ENCODE peak calls at places on chromosome 2, in ten cellular contexts. R is ovary, V is uterus, X is sigmoid colon, U is cardiac muscle cell, F is SK-N-SH, O is spleen, P is HepG2, B is left ventricle myocardium inferior, T is A549. I is an unnamed sample.

GRCh38 chr2:63891488-63892030 is 49.9 kb downstream of the UGP2 start:
- DNase-seq in R (no peak), V (no peak), X (no peak), U (no peak), F (no peak), O (no peak), P (peak; percentile 23), B (no peak), T (no peak), I (no peak)

GRCh38 chr2:63696496-63696895 is 107.7 kb downstream of the MDH1 start:
- DNase-seq in R (no peak), V (no peak), X (no peak), U (no peak), F (no peak), O (no peak), P (no peak), B (no peak), T (no peak), I (no peak)

GRCh38 chr2:27291865-27292264 is 9.6 kb downstream of the TRIM54 start:
- DNase-seq in R (no peak), V (no peak), X (no peak), U (no peak), F (no peak), O (no peak), P (peak; percentile 44), B (no peak), T (peak; percentile 66), I (no peak)

GRCh38 chr2:227510620-227510958 is 38.6 kb downstream of the AGFG1 start:
- DNase-seq in R (no peak), V (no peak), X (no peak), U (no peak), F (no peak), O (no peak), P (no peak), B (no peak), T (no peak), I (no peak)

GRCh38 chr2:38797953-38798352 is 19.9 kb downstream of the GEMIN6 start:
- DNase-seq in R (no peak), V (no peak), X (no peak), U (no peak), F (no peak), O (no peak), P (no peak), B (no peak), T (no peak), I (no peak)

GRCh38 chr2:170144758-170145157 is 33.2 kb upstream of the MYO3B start:
- DNase-seq in R (no peak), V (no peak), X (no peak), U (no peak), F (no peak), O (no peak), P (no peak), B (no peak), T (no peak), I (no peak)

GRCh38 chr2:230723363-230723762 is 10.7 kb downstream of the CAB39 start:
- DNase-seq in R (no peak), V (no peak), X (no peak), U (no peak), F (no peak), O (no peak), P (no peak), B (no peak), T (no peak), I (no peak)

GRCh38 chr2:126614529-126615279 is 41.3 kb upstream of the GYPC start:
- DNase-seq in R (no peak), V (no peak), X (no peak), U (peak; percentile 86), F (no peak), O (no peak), P (no peak), B (no peak), T (no peak), I (no peak)

GRCh38 chr2:7994397-7994951 is 687.4 kb upstream of the ID2 start:
- DNase-seq in R (peak; percentile 36), V (no peak), X (no peak), U (no peak), F (peak; percentile 78), O (no peak), P (no peak), B (peak; percentile 62), T (no peak), I (peak; percentile 80)

GRCh38 chr2:236610991-236611821 is 41.6 kb downstream of the ACKR3 start:
- DNase-seq in R (no peak), V (no peak), X (no peak), U (no peak), F (no peak), O (no peak), P (no peak), B (no peak), T (no peak), I (no peak)

GRCh38 chr2:27408601-27409320 is 630 bp downstream of the PPM1G start:
- DNase-seq in R (no peak), V (no peak), X (no peak), U (peak; percentile 11), F (no peak), O (no peak), P (no peak), B (peak; percentile 22), T (peak; percentile 29), I (no peak)

GRCh38 chr2:197803033-197803444 is 1.4 kb upstream of the PLCL1 start:
- DNase-seq in R (no peak), V (no peak), X (no peak), U (peak; percentile 78), F (peak; percentile 66), O (no peak), P (peak; percentile 51), B (no peak), T (peak; percentile 53), I (peak; percentile 37)

GRCh38 chr2:29033172-29033571 is 41.2 kb downstream of the PCARE start:
- DNase-seq in R (no peak), V (no peak), X (no peak), U (peak; percentile 46), F (no peak), O (no peak), P (no peak), B (no peak), T (peak; percentile 84), I (no peak)

GRCh38 chr2:195442458-195443175 is 214.4 kb upstream of the SLC39A10 start:
- DNase-seq in R (no peak), V (no peak), X (no peak), U (no peak), F (no peak), O (no peak), P (no peak), B (no peak), T (no peak), I (no peak)

GRCh38 chr2:6822394-6822793 is 43.3 kb downstream of the CMPK2 start:
- DNase-seq in R (no peak), V (no peak), X (no peak), U (no peak), F (no peak), O (no peak), P (no peak), B (no peak), T (no peak), I (no peak)

GRCh38 chr2:96501471-96501874 is 3.7 kb downstream of the NEURL3 start:
- DNase-seq in R (no peak), V (no peak), X (no peak), U (no peak), F (no peak), O (peak; percentile 75), P (no peak), B (no peak), T (no peak), I (no peak)

DNA sequence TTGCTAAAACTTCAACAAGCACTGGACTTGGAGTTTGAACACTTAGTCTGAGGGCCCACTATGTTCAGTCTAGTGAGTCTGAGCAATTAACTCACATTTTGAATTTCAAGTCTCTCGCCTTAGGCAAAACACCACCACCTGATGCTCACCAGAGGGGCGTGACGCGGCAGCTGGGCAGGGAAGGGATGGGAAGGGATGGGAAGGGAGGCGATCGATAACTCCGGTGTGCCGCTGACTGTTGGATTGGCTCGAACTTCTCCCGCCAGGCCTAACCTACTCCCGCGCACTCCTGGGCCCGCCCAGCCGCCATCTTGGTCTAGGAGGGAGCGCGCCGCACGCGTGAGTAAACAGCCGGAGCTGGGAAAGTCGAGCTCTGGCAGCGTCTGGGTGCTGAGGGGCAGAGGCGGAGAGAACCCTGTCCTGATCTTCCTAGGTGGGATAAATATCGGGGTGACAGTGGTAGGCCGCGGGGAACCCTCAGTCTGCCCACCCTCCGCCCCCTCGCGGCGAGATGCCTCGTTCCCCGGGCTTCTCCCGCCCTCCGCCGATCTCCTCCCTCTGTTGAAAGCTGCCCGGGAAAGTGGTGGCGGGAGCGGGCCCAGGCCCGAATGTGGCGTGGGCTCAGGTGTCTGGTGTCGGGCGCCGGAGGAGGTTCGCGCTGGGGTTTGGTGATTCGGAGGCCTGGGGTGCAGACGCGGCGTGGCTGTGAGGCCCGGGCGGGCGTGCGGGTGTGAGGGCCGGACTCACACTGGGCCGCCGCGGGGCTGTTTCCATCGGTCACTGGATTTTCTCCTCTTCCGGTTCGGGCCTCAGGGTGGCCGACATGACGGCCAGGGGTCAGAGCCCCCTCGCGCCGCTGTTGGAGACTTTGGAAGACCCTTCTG is at the start of gene RIF1:
- DNase-seq in R (peak; percentile 83), V (peak; percentile 88), X (peak; percentile 94), U (peak; percentile 95), F (peak; percentile 93), O (peak; percentile 96), P (peak; percentile 92), B (peak; percentile 89), T (peak; percentile 97), I (peak; percentile 87)
- TF ChIP-seq CTCF in R (peak; percentile 86), V (peak; percentile 71), X (peak; percentile 80), U (peak; percentile 67), F (peak; percentile 75), O (peak; percentile 84), P (peak; percentile 73), B (peak; percentile 79), T (peak; percentile 43), I (peak; percentile 43)

GRCh38 chr2:171160119-171160629 is 519 bp downstream of the TLK1 start:
- DNase-seq in R (peak; percentile 74), V (peak; percentile 67), X (peak; percentile 82), U (peak; percentile 73), F (peak; percentile 81), O (peak; percentile 92), P (peak; percentile 55), B (peak; percentile 66), T (peak; percentile 69), I (peak; percentile 61)
- H3K4me1 ChIP-seq in R (no peaks in the 10 kb centered on the region), V (no peaks in the 10 kb centered on the region), X (no peaks in the 10 kb centered on the region), U (peaks cover 16% of the 10 kb centered on the region), F (peaks cover 4% of the 10 kb centered on the region), O (peaks cover 79% of the 10 kb centered on the region), P (peaks cover 54% of the 10 kb centered on the region), B (peaks cover 43% of the 10 kb centered on the region), T (peaks cover 21% of the 10 kb centered on the region), I (no peaks in the 10 kb centered on the region)

DNA sequence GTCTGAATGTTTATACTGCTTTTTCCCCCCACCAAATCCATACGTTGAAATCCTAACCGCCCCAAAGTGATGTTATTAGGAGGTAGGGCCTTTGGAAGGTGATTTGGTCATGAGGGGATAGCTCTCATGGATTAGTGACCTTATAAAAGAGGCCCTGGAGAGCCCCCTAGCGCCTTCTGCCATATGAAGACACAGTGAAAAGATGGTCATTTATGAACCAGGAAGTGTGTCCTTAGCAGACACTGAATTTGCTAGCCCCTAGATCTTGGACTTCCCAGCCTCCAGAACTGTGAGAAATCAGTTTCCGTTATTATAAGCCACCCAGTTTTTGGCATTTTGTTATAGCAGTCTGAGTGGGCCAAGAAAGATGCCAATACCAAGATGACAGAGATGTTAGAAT is 7.2 kb upstream of the TSN start:
- DNase-seq in R (no peak), V (no peak), X (no peak), U (peak; percentile 52), F (no peak), O (no peak), P (peak; percentile 55), B (no peak), T (peak; percentile 61), I (peak; percentile 56)
- TF ChIP-seq CTCF in R (no peak), V (no peak), X (no peak), U (peak; percentile 41), F (peak; percentile 44), O (no peak), P (peak; percentile 75), B (peak; percentile 39), T (peak; percentile 46), I (peak; percentile 53)

GRCh38 chr2:69770747-69771146 is 28.8 kb downstream of the ANXA4 start:
- DNase-seq in R (no peak), V (no peak), X (no peak), U (no peak), F (no peak), O (no peak), P (no peak), B (no peak), T (no peak), I (no peak)
- H3K4me1 ChIP-seq in R (peaks cover 13% of the 10 kb centered on the region), V (peaks cover 3% of the 10 kb centered on the region), X (no peaks in the 10 kb centered on the region), U (no peaks in the 10 kb centered on the region), F (peaks cover 10% of the 10 kb centered on the region), O (peaks cover 76% of the 10 kb centered on the region), P (peaks cover 56% of the 10 kb centered on the region), B (peaks cover 29% of the 10 kb centered on the region), T (peaks cover 100% of the 10 kb centered on the region), I (no peaks in the 10 kb centered on the region)

I was measured in BE2C.